ENCODE peak calls at places on chromosomes 7 and 10, in eight cellular contexts. One of them, this sample, is unnamed. For H3K4me1, the result is how much of the 10 kb centered on the place peaks cover.

GRCh38 chr7:137983308-137984008 is 18.4 kb downstream of the CREB3L2 start:
- DNase-seq in tibial nerve: no peak
- DNase-seq in psoas muscle: peak
- DNase-seq in fibroblast of lung: no peak
- DNase-seq in lung: no peak
- DNase-seq in right lobe of liver: no peak
- DNase-seq in CD8-positive, alpha-beta T cell: no peak
- DNase-seq in cardiac muscle cell: no peak
- DNase-seq in this sample: no peak

GRCh38 chr7:41220275-41220674 is 482.6 kb downstream of the INHBA start:
- DNase-seq in right lobe of liver: no peak
- DNase-seq in cardiac muscle cell: no peak
- DNase-seq in tibial nerve: no peak
- DNase-seq in lung: no peak
- DNase-seq in CD8-positive, alpha-beta T cell: no peak
- DNase-seq in psoas muscle: no peak
- DNase-seq in fibroblast of lung: peak
- DNase-seq in this sample: no peak

GRCh38 chr10:23965880-23966279 is 243.1 kb upstream of the KIAA1217 start:
- DNase-seq in right lobe of liver: no peak
- DNase-seq in lung: no peak
- DNase-seq in cardiac muscle cell: no peak
- DNase-seq in CD8-positive, alpha-beta T cell: no peak
- DNase-seq in psoas muscle: no peak
- DNase-seq in fibroblast of lung: no peak
- DNase-seq in tibial nerve: no peak
- DNase-seq in this sample: no peak

GRCh38 chr10:129586897-129587443 is 119.9 kb downstream of the MGMT start:
- DNase-seq in lung: no peak
- DNase-seq in CD8-positive, alpha-beta T cell: no peak
- DNase-seq in tibial nerve: no peak
- DNase-seq in psoas muscle: no peak
- DNase-seq in cardiac muscle cell: no peak
- DNase-seq in right lobe of liver: no peak
- DNase-seq in fibroblast of lung: peak
- DNase-seq in this sample: no peak

GRCh38 chr10:63657812-63658211 is 136.6 kb downstream of the REEP3 start:
- DNase-seq in tibial nerve: no peak
- DNase-seq in right lobe of liver: no peak
- DNase-seq in cardiac muscle cell: no peak
- DNase-seq in fibroblast of lung: no peak
- DNase-seq in psoas muscle: no peak
- DNase-seq in lung: no peak
- DNase-seq in CD8-positive, alpha-beta T cell: no peak
- DNase-seq in this sample: no peak

GRCh38 chr10:22339761-22340361 is 5.4 kb upstream of the SPAG6 start:
- DNase-seq in CD8-positive, alpha-beta T cell: no peak
- DNase-seq in right lobe of liver: no peak
- DNase-seq in lung: no peak
- DNase-seq in tibial nerve: no peak
- DNase-seq in fibroblast of lung: peak
- DNase-seq in psoas muscle: no peak
- DNase-seq in cardiac muscle cell: no peak
- DNase-seq in this sample: no peak

GRCh38 chr7:113730309-113730955 is 188.4 kb downstream of the PPP1R3A start:
- DNase-seq in fibroblast of lung: peak
- DNase-seq in lung: no peak
- DNase-seq in CD8-positive, alpha-beta T cell: no peak
- DNase-seq in psoas muscle: no peak
- DNase-seq in cardiac muscle cell: peak
- DNase-seq in tibial nerve: no peak
- DNase-seq in right lobe of liver: no peak
- DNase-seq in this sample: no peak

GRCh38 chr10:43037942-43038782 is 38.7 kb upstream of the RET start:
- DNase-seq in tibial nerve: no peak
- DNase-seq in psoas muscle: no peak
- DNase-seq in fibroblast of lung: no peak
- DNase-seq in lung: peak
- DNase-seq in CD8-positive, alpha-beta T cell: no peak
- DNase-seq in cardiac muscle cell: no peak
- DNase-seq in right lobe of liver: no peak
- DNase-seq in this sample: no peak

GRCh38 chr10:119418401-119418800 is 124.1 kb downstream of the RGS10 start:
- DNase-seq in fibroblast of lung: no peak
- DNase-seq in psoas muscle: no peak
- DNase-seq in CD8-positive, alpha-beta T cell: no peak
- DNase-seq in tibial nerve: no peak
- DNase-seq in cardiac muscle cell: no peak
- DNase-seq in right lobe of liver: no peak
- DNase-seq in lung: no peak
- DNase-seq in this sample: peak

GRCh38 chr10:102868976-102869289 is 337 bp upstream of the AS3MT start:
- DNase-seq in tibial nerve: no peak
- DNase-seq in right lobe of liver: no peak
- DNase-seq in lung: no peak
- DNase-seq in psoas muscle: no peak
- DNase-seq in cardiac muscle cell: no peak
- DNase-seq in fibroblast of lung: peak
- DNase-seq in CD8-positive, alpha-beta T cell: no peak
- DNase-seq in this sample: no peak

GRCh38 chr7:135792866-135793265 is 44.3 kb upstream of the FAM180A start:
- DNase-seq in right lobe of liver: no peak
- DNase-seq in lung: no peak
- DNase-seq in psoas muscle: no peak
- DNase-seq in fibroblast of lung: no peak
- DNase-seq in cardiac muscle cell: no peak
- DNase-seq in CD8-positive, alpha-beta T cell: no peak
- DNase-seq in tibial nerve: no peak
- DNase-seq in this sample: no peak

GRCh38 chr10:2949221-2949947 is 118.0 kb upstream of the PFKP start:
- DNase-seq in fibroblast of lung: no peak
- DNase-seq in lung: no peak
- DNase-seq in tibial nerve: no peak
- DNase-seq in cardiac muscle cell: no peak
- DNase-seq in right lobe of liver: no peak
- DNase-seq in psoas muscle: no peak
- DNase-seq in CD8-positive, alpha-beta T cell: no peak
- DNase-seq in this sample: no peak
- H3K4me1 ChIP-seq in fibroblast of lung: under half
- H3K4me1 ChIP-seq in lung: under half
- H3K4me1 ChIP-seq in tibial nerve: under half
- H3K4me1 ChIP-seq in cardiac muscle cell: under half
- H3K4me1 ChIP-seq in right lobe of liver: under half
- H3K4me1 ChIP-seq in psoas muscle: under half
- H3K4me1 ChIP-seq in CD8-positive, alpha-beta T cell: under half
- H3K4me1 ChIP-seq in this sample: under half

DNA sequence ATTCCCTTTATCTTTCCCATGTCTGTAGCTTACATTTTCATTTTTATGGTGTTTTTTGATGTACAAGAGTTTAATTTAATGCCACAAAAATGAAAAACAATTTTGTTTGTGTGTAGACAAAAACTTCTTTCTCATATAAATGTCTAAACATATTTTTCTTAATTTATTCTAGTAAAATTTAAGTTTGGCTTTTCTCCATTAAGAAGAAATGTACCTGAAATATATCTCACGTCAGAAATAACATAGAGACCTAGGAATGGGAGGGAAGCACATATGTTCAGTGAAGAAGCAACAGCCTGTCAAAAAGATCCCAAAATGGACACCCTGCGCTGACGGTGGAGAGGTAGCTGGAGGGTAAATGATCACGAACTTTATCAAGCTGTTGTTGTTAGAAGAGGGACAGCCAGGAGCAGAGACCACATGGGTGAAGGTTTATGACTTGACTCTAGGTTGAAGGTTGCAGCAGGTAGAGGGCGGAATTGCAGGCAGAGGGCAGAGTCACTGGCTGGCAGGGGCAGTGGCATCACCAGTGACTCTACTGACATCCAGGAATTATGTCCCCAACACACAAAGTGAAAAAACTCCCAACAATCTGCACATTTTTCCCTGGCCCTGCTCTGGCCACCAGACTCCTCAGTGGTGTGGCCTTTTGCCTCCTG is 225.9 kb upstream of the PRSS58 start:
- DNase-seq in psoas muscle: no peak
- DNase-seq in tibial nerve: no peak
- DNase-seq in lung: no peak
- DNase-seq in cardiac muscle cell: no peak
- DNase-seq in fibroblast of lung: no peak
- DNase-seq in CD8-positive, alpha-beta T cell: no peak
- DNase-seq in right lobe of liver: no peak
- DNase-seq in this sample: no peak
- TF ChIP-seq CTCF in psoas muscle: no peak
- TF ChIP-seq CTCF in tibial nerve: no peak
- TF ChIP-seq CTCF in lung: no peak
- TF ChIP-seq CTCF in cardiac muscle cell: no peak
- TF ChIP-seq CTCF in fibroblast of lung: no peak
- TF ChIP-seq CTCF in CD8-positive, alpha-beta T cell: no peak
- TF ChIP-seq CTCF in right lobe of liver: no peak
- TF ChIP-seq CTCF in this sample: no peak

GRCh38 chr10:80206277-80206655 is 929 bp upstream of the ANXA11 start:
- DNase-seq in right lobe of liver: no peak
- DNase-seq in tibial nerve: no peak
- DNase-seq in fibroblast of lung: no peak
- DNase-seq in lung: no peak
- DNase-seq in CD8-positive, alpha-beta T cell: no peak
- DNase-seq in cardiac muscle cell: no peak
- DNase-seq in psoas muscle: no peak
- DNase-seq in this sample: no peak

GRCh38 chr10:80205478-80206276 is at the start of gene ANXA11:
- DNase-seq in psoas muscle: peak
- DNase-seq in right lobe of liver: peak
- DNase-seq in CD8-positive, alpha-beta T cell: peak
- DNase-seq in fibroblast of lung: peak
- DNase-seq in lung: peak
- DNase-seq in cardiac muscle cell: peak
- DNase-seq in tibial nerve: peak
- DNase-seq in this sample: peak

GRCh38 chr10:80203835-80204148 is 1.5 kb downstream of the ANXA11 start:
- DNase-seq in fibroblast of lung: no peak
- DNase-seq in lung: no peak
- DNase-seq in tibial nerve: no peak
- DNase-seq in psoas muscle: no peak
- DNase-seq in CD8-positive, alpha-beta T cell: no peak
- DNase-seq in cardiac muscle cell: no peak
- DNase-seq in right lobe of liver: no peak
- DNase-seq in this sample: no peak

GRCh38 chr10:80204193-80204714 is 1.1 kb downstream of the ANXA11 start:
- DNase-seq in psoas muscle: peak
- DNase-seq in CD8-positive, alpha-beta T cell: no peak
- DNase-seq in right lobe of liver: peak
- DNase-seq in lung: peak
- DNase-seq in fibroblast of lung: no peak
- DNase-seq in tibial nerve: no peak
- DNase-seq in cardiac muscle cell: no peak
- DNase-seq in this sample: peak

DNA sequence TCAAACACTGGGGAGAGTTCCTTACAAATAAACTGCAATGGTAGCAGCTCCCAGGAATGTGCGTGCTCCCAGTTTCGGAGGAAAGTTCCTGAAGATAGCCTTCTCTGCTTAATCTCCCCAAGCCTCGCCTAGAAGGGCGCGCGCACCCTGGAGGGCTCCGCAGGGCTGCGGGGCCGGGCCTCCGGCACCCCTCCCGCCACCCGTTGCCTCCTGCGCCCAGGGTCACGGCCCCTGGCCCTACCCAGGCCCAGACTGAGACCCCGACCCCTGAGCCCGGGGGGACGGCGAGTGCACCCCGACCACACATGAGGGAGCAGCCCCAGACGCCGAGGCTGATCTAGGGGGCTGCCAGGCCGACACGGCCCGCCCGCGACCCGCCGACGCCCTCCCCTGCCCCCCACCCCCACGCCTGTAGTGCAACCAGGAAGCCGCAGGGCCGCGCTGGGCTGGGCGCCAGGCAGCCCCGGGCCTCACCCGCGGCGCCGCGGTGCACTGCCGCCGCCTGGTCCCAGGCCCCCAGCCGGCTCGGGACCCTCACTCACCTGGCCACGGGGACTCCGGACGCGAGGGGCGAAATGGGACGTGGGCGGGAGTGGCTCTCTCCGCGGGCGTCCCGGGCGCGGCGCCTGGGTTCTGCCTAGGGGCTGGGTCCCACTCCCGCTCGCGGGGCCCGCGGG is 398 bp downstream of the ANXA11 start:
- DNase-seq in right lobe of liver: no peak
- DNase-seq in CD8-positive, alpha-beta T cell: peak
- DNase-seq in cardiac muscle cell: peak
- DNase-seq in psoas muscle: peak
- DNase-seq in fibroblast of lung: no peak
- DNase-seq in lung: no peak
- DNase-seq in tibial nerve: no peak
- DNase-seq in this sample: peak
- H3K4me1 ChIP-seq in right lobe of liver: under half
- H3K4me1 ChIP-seq in CD8-positive, alpha-beta T cell: half or more
- H3K4me1 ChIP-seq in cardiac muscle cell: under half
- H3K4me1 ChIP-seq in psoas muscle: half or more
- H3K4me1 ChIP-seq in fibroblast of lung: under half
- H3K4me1 ChIP-seq in lung: under half
- H3K4me1 ChIP-seq in tibial nerve: half or more
- H3K4me1 ChIP-seq in this sample: half or more

GRCh38 chr7:1755783-1756626 is 85.9 kb downstream of the ELFN1 start:
- DNase-seq in CD8-positive, alpha-beta T cell: no peak
- DNase-seq in right lobe of liver: no peak
- DNase-seq in tibial nerve: no peak
- DNase-seq in fibroblast of lung: no peak
- DNase-seq in lung: no peak
- DNase-seq in psoas muscle: no peak
- DNase-seq in cardiac muscle cell: no peak
- DNase-seq in this sample: no peak

GRCh38 chr7:1757601-1758000 is 87.5 kb downstream of the ELFN1 start:
- DNase-seq in cardiac muscle cell: no peak
- DNase-seq in right lobe of liver: no peak
- DNase-seq in lung: no peak
- DNase-seq in fibroblast of lung: no peak
- DNase-seq in tibial nerve: no peak
- DNase-seq in CD8-positive, alpha-beta T cell: no peak
- DNase-seq in psoas muscle: no peak
- DNase-seq in this sample: no peak

GRCh38 chr7:1758859-1759521 is 88.9 kb downstream of the ELFN1 start:
- DNase-seq in psoas muscle: no peak
- DNase-seq in tibial nerve: no peak
- DNase-seq in lung: no peak
- DNase-seq in right lobe of liver: no peak
- DNase-seq in cardiac muscle cell: no peak
- DNase-seq in CD8-positive, alpha-beta T cell: no peak
- DNase-seq in fibroblast of lung: no peak
- DNase-seq in this sample: no peak

GRCh38 chr7:1761097-1761496 is 91.0 kb downstream of the ELFN1 start:
- DNase-seq in fibroblast of lung: no peak
- DNase-seq in tibial nerve: no peak
- DNase-seq in lung: no peak
- DNase-seq in psoas muscle: no peak
- DNase-seq in right lobe of liver: no peak
- DNase-seq in cardiac muscle cell: no peak
- DNase-seq in CD8-positive, alpha-beta T cell: no peak
- DNase-seq in this sample: no peak

DNA sequence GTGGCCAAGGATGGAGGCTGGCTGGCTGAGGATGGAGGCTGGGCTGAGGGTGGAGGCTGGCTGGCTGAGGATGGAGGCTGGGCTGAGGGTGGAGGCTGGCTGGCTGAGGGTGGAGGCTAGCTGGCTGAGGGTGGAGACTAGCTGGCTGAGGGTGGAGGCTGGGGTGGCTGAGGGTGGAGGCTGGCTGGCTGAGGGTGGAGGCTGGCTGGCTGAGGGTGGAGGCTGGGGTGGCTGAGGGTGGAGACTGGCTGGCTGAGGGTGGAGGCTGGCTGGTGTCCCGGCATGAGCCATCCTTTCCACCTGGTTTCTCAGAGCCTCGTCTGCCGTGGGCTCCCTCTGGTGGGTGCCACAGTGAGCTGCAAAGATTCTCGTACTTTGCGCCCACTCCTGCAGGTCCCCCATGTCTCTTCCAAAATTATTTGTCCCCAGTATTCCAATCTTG is 88.4 kb downstream of the ELFN1 start:
- DNase-seq in right lobe of liver: peak
- DNase-seq in fibroblast of lung: peak
- DNase-seq in tibial nerve: no peak
- DNase-seq in lung: no peak
- DNase-seq in CD8-positive, alpha-beta T cell: peak
- DNase-seq in cardiac muscle cell: peak
- DNase-seq in psoas muscle: no peak
- DNase-seq in this sample: no peak
- TF ChIP-seq CTCF in right lobe of liver: peak
- TF ChIP-seq CTCF in fibroblast of lung: peak
- TF ChIP-seq CTCF in tibial nerve: no peak
- TF ChIP-seq CTCF in lung: no peak
- TF ChIP-seq CTCF in CD8-positive, alpha-beta T cell: no peak
- TF ChIP-seq CTCF in cardiac muscle cell: peak
- TF ChIP-seq CTCF in psoas muscle: peak
- TF ChIP-seq CTCF in this sample: no peak

This sample was measured in mucosa of descending colon.